ENCODE peak calls at places on chromosomes 7 and 10, in six cellular contexts. A is transverse colon, M is IMR-90, U is OCI-LY7, G is tibial artery, F is BE2C. D is an unnamed sample.

GRCh38 chr7:43260980-43261878 is 148.8 kb downstream of the HECW1 start:
- DNase-seq in A (peak), M (peak), U (peak), G (no peak), F (peak), D (peak)

GRCh38 chr10:106038246-106038645 is 1126.3 kb downstream of the SORCS1 start:
- DNase-seq in A (no peak), M (no peak), U (no peak), G (no peak), F (no peak), D (no peak)

GRCh38 chr10:35409094-35409582 is 72.8 kb downstream of the CCNY start:
- DNase-seq in A (no peak), M (peak), U (no peak), G (no peak), F (peak), D (no peak)

GRCh38 chr10:127157506-127158205 is 38.7 kb downstream of the INSYN2A start:
- DNase-seq in A (no peak), M (peak), U (no peak), G (no peak), F (no peak), D (no peak)

GRCh38 chr10:131519723-131520122 is 208.2 kb upstream of the TCERG1L start:
- DNase-seq in A (no peak), M (no peak), U (no peak), G (no peak), F (no peak), D (no peak)

GRCh38 chr7:116653204-116653603 is 18.8 kb upstream of the MET start:
- DNase-seq in A (no peak), M (peak), U (no peak), G (no peak), F (no peak), D (no peak)

GRCh38 chr10:130751106-130751840 is 560.2 kb downstream of the TCERG1L start:
- DNase-seq in A (no peak), M (no peak), U (no peak), G (peak), F (no peak), D (no peak)

GRCh38 chr10:85791846-85792532 is 574.6 kb downstream of the GRID1 start:
- DNase-seq in A (no peak), M (no peak), U (peak), G (no peak), F (no peak), D (no peak)

GRCh38 chr7:141480953-141481352 is 70.3 kb upstream of the AGK start:
- DNase-seq in A (no peak), M (no peak), U (no peak), G (no peak), F (peak), D (no peak)

GRCh38 chr7:156389116-156389692 is 251.4 kb upstream of the RNF32 start:
- DNase-seq in A (no peak), M (no peak), U (no peak), G (no peak), F (no peak), D (no peak)

GRCh38 chr7:106075937-106076336 is 36.2 kb downstream of the SYPL1 start:
- DNase-seq in A (no peak), M (no peak), U (peak), G (no peak), F (no peak), D (no peak)

GRCh38 chr10:93088466-93088865 is 14.8 kb downstream of the CYP26A1 start:
- DNase-seq in A (no peak), M (no peak), U (no peak), G (no peak), F (no peak), D (no peak)

GRCh38 chr10:14578060-14578952 is 196.4 kb downstream of the FAM107B start:
- DNase-seq in A (no peak), M (peak), U (no peak), G (peak), F (peak), D (no peak)

GRCh38 chr10:69068549-69068948 is 19.4 kb upstream of the SRGN start:
- DNase-seq in A (no peak), M (no peak), U (no peak), G (no peak), F (no peak), D (no peak)

GRCh38 chr7:32079530-32079929 is 9.3 kb upstream of the PDE1C start:
- DNase-seq in A (no peak), M (no peak), U (no peak), G (no peak), F (no peak), D (no peak)

GRCh38 chr7:120814518-120814917 is 43.4 kb downstream of the TSPAN12 start:
- DNase-seq in A (no peak), M (no peak), U (no peak), G (no peak), F (no peak), D (no peak)

GRCh38 chr10:126584836-126585235 is 85.7 kb downstream of the C10orf90 start:
- DNase-seq in A (no peak), M (no peak), U (no peak), G (no peak), F (no peak), D (no peak)

GRCh38 chr10:123455861-123456260 is 210.3 kb upstream of the GPR26 start:
- DNase-seq in A (no peak), M (no peak), U (no peak), G (no peak), F (no peak), D (no peak)

GRCh38 chr7:5827755-5828154 is 46.3 kb upstream of the RNF216 start:
- DNase-seq in A (peak), M (no peak), U (peak), G (no peak), F (peak), D (no peak)

GRCh38 chr10:3319811-3320226 is 147.2 kb upstream of the PITRM1 start:
- DNase-seq in A (no peak), M (no peak), U (no peak), G (no peak), F (no peak), D (no peak)

GRCh38 chr10:115129752-115130151 is 36.6 kb downstream of the ATRNL1 start:
- DNase-seq in A (no peak), M (peak), U (peak), G (no peak), F (no peak), D (no peak)

GRCh38 chr7:123945938-123946337 is 20.9 kb downstream of the SPAM1 start:
- DNase-seq in A (no peak), M (no peak), U (no peak), G (no peak), F (no peak), D (no peak)

GRCh38 chr7:87427289-87427688 is 48.2 kb downstream of the ABCB4 start:
- DNase-seq in A (no peak), M (no peak), U (no peak), G (no peak), F (no peak), D (no peak)

GRCh38 chr10:33237736-33238624 is 96.5 kb downstream of the NRP1 start:
- DNase-seq in A (no peak), M (peak), U (no peak), G (no peak), F (no peak), D (no peak)

GRCh38 chr7:133854739-133855138 is 272.4 kb upstream of the LRGUK start:
- DNase-seq in A (no peak), M (peak), U (peak), G (no peak), F (no peak), D (no peak)

GRCh38 chr7:143519411-143520131 is 41.9 kb downstream of the TAS2R41 start:
- DNase-seq in A (no peak), M (peak), U (no peak), G (no peak), F (no peak), D (no peak)

GRCh38 chr10:93481931-93482834 is at the start of gene MYOF:
- DNase-seq in A (peak), M (peak), U (peak), G (peak), F (peak), D (peak)

GRCh38 chr10:9911488-9911887 is 1106.2 kb upstream of the CELF2 start:
- DNase-seq in A (no peak), M (no peak), U (no peak), G (no peak), F (no peak), D (no peak)

GRCh38 chr10:49330127-49330665 is 31.2 kb downstream of the C10orf71 start:
- DNase-seq in A (no peak), M (no peak), U (no peak), G (no peak), F (no peak), D (no peak)

GRCh38 chr10:51786016-51786683 is 86.8 kb upstream of the CSTF2T start:
- DNase-seq in A (no peak), M (peak), U (no peak), G (no peak), F (no peak), D (no peak)

GRCh38 chr7:106731637-106732036 is 70.7 kb upstream of the CCDC71L start:
- DNase-seq in A (no peak), M (no peak), U (no peak), G (no peak), F (no peak), D (no peak)

GRCh38 chr7:132394283-132395003 is 181.8 kb downstream of the PLXNA4 start:
- DNase-seq in A (no peak), M (no peak), U (peak), G (no peak), F (peak), D (peak)
- TF ChIP-seq CTCF in A (peak), M (no peak), U (peak), G (no peak), F (peak), D (peak)

DNA sequence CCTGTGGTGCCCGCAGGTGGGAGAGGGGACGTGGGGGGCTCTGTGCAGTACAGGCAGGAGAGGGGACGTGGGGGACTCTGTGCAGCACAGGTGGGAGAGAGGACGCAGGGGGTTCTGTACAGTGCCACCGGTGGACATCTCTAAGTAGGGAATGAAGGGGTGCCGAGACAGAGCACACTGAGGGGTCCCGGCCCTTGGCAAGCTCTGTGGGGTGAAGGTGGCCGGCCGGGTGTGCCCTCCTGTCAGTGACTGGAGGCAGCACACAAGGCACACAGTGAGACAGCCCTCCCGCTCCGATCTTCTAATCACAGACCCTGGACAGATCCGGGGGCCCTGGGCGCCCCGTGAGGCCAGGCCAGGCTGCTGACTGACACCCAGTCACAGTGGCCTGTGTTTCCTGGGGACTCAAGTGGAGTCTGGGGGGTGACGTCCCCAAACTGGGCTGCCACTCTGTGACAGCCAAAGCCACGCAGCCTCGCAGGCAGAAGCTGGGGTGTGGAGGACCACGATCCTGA is 11.2 kb downstream of the GPR146 start:
- DNase-seq in A (no peak), M (no peak), U (no peak), G (no peak), F (no peak), D (no peak)
- H3K4me3 ChIP-seq in A (peak), M (no peak), U (no peak), G (peak), F (peak), D (peak)

DNA sequence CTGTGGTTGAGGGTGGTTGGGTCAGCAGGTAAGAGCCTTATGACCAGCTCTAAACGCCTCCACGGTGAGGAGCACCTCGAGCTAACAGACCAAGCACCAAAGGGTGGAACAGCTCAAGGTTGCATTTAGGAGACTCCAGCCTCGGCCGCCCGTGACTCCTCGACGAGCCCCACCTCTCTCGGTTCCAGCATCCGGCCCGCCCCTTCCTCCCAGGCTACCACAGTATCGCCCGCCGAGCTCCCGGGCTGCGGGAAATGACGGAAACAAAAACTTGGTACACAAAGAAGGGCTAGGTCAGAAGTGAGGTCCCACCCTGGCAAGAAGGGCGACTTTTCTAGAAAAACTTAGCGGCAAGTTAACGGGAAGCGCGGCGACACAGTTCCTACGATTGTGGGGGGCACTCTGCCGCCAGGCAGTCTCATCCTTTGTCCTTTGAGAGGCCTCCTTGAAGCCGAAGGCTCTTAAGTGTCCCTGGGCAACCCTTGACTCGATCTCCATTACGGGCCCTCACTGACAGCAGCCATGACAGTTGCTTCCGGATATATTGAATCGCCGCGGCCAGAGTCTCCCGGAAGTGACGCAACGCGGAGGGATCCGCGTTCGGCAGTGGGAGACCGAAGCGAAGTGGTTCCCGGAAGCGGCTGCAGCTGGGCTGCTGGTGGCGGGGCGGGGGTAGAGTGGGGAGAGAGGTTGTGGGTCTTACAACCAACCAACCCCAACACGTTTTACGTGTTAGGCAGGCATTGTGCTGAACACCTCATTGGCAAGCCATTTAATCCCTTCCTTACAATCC is 40.2 kb upstream of the ZNF518A start:
- DNase-seq in A (peak), M (peak), U (peak), G (peak), F (peak), D (peak)
- TF ChIP-seq CTCF in A (no peak), M (no peak), U (peak), G (no peak), F (no peak), D (no peak)

GRCh38 chr7:20214787-20215669 is 2.2 kb downstream of the MACC1 start:
- DNase-seq in A (no peak), M (no peak), U (no peak), G (no peak), F (no peak), D (no peak)
- H3K4me3 ChIP-seq in A (no peak), M (no peak), U (peak), G (no peak), F (no peak), D (no peak)

GRCh38 chr7:110595694-110596093 is 495.2 kb upstream of the LRRN3 start:
- DNase-seq in A (no peak), M (no peak), U (no peak), G (no peak), F (no peak), D (no peak)
- TF ChIP-seq CTCF in A (no peak), M (no peak), U (no peak), G (no peak), F (peak), D (no peak)

GRCh38 chr10:16965740-16966447 is 148.7 kb upstream of the RSU1 start:
- DNase-seq in A (peak), M (peak), U (no peak), G (no peak), F (no peak), D (no peak)
- H3K4me3 ChIP-seq in A (no peak), M (no peak), U (no peak), G (no peak), F (no peak), D (no peak)

GRCh38 chr7:151204383-151205032 is 5.8 kb downstream of the H2BK1 start:
- DNase-seq in A (no peak), M (no peak), U (no peak), G (no peak), F (no peak), D (no peak)
- TF ChIP-seq CTCF in A (no peak), M (no peak), U (no peak), G (no peak), F (no peak), D (no peak)

GRCh38 chr7:73769481-73770001 is 529 bp downstream of the CLDN3 start:
- DNase-seq in A (no peak), M (no peak), U (no peak), G (no peak), F (no peak), D (no peak)

GRCh38 chr7:73768661-73769480 is 1.2 kb downstream of the CLDN3 start:
- DNase-seq in A (no peak), M (no peak), U (no peak), G (no peak), F (no peak), D (no peak)

GRCh38 chr7:73766556-73767229 is 3.4 kb downstream of the CLDN3 start:
- DNase-seq in A (peak), M (no peak), U (no peak), G (no peak), F (no peak), D (no peak)

GRCh38 chr7:73770860-73771665 is 993 bp upstream of the CLDN3 start:
- DNase-seq in A (no peak), M (no peak), U (no peak), G (no peak), F (no peak), D (no peak)

DNA sequence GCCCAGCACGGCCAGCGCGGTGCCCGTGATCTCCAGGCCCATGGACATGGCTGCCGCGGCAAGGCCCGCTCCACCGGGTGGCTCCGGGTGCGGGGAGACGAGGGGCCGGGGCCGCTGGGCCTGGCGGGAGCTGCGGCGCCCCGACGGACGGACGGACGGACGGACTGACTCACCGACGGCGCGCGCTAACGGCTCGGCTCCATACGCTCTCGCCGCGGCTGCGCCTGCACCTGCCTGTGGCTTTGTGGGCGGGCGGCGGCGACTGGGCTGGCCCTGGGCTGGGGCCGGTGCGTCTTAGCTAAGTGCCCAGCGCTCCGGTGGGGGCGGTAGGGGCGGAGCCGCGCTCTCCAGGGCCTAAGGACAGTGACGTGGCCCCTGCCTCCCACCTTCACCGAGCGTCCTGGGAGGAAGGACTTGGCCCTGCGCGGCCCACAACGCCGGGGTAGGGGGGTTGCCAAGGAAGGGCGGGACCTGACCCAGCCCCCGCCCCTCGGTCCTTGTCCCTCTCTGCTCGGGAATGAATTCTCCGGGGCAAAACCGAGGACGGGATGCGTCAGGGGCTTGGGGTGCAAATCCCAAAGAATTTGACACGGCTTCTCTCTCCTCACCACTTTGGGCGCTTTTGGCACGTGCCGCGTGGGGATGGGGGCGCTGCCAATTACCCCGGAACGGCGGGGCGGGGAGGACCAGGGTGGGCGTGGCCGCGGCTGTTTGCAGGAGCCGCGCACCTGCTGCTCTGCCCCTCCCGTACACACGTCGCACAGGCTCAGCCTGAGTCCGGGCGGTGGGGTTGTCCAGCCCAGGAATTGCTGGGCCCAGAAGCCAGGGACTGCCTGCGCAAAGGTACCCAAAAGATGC is at the start of gene CLDN3:
- DNase-seq in A (peak), M (no peak), U (peak), G (no peak), F (peak), D (no peak)
- H3K4me3 ChIP-seq in A (peak), M (peak), U (peak), G (no peak), F (peak), D (no peak)

GRCh38 chr7:70294512-70294911 is 696.2 kb downstream of the AUTS2 start:
- DNase-seq in A (no peak), M (no peak), U (no peak), G (no peak), F (peak), D (no peak)
- TF ChIP-seq CTCF in A (no peak), M (no peak), U (no peak), G (no peak), F (no peak), D (no peak)

GRCh38 chr10:83592337-83592935 is 546.9 kb upstream of the GHITM start:
- DNase-seq in A (no peak), M (no peak), U (no peak), G (no peak), F (no peak), D (no peak)
- H3K4me3 ChIP-seq in A (no peak), M (no peak), U (no peak), G (no peak), F (no peak), D (no peak)

D was measured in CD8-positive, alpha-beta T cell.